ENCODE peak calls at places on chromosome 12, in eight cellular contexts. X, G, M, C, K, V, A and Q are unnamed samples.

GRCh38 chr12:66131067-66131688 is 628 bp upstream of the LLPH start:
- DNase-seq in X (no peak), G (no peak), M (no peak), C (no peak), K (no peak), V (no peak), A (peak), Q (no peak)

GRCh38 chr12:80321653-80322052 is 122.4 kb upstream of the PTPRQ start:
- DNase-seq in X (no peak), G (no peak), M (no peak), C (no peak), K (peak), V (no peak), A (peak), Q (no peak)

GRCh38 chr12:20342111-20342510 is 26.2 kb upstream of the PDE3A start:
- DNase-seq in X (peak), G (no peak), M (no peak), C (no peak), K (no peak), V (no peak), A (no peak), Q (no peak)

GRCh38 chr12:130194154-130194553 is 31.9 kb downstream of the FZD10 start:
- DNase-seq in X (no peak), G (no peak), M (no peak), C (no peak), K (no peak), V (no peak), A (no peak), Q (no peak)

GRCh38 chr12:122533841-122534240 is 6.8 kb downstream of the KNTC1 start:
- DNase-seq in X (peak), G (no peak), M (no peak), C (no peak), K (no peak), V (no peak), A (no peak), Q (no peak)

GRCh38 chr12:30286345-30286926 is 409.2 kb downstream of the IPO8 start:
- DNase-seq in X (peak), G (no peak), M (no peak), C (no peak), K (peak), V (no peak), A (peak), Q (peak)

GRCh38 chr12:6970096-6970527 is 352 bp downstream of the PHB2 start:
- DNase-seq in X (no peak), G (no peak), M (no peak), C (no peak), K (no peak), V (no peak), A (no peak), Q (no peak)

GRCh38 chr12:115078988-115079387 is 395.0 kb upstream of the TBX3 start:
- DNase-seq in X (no peak), G (no peak), M (no peak), C (no peak), K (no peak), V (no peak), A (no peak), Q (no peak)

GRCh38 chr12:49039421-49040363 is 20.9 kb downstream of the KMT2D start:
- DNase-seq in X (no peak), G (no peak), M (no peak), C (no peak), K (no peak), V (no peak), A (no peak), Q (no peak)

GRCh38 chr12:112419269-112420133 is 754 bp downstream of the PTPN11 start:
- DNase-seq in X (peak), G (peak), M (peak), C (no peak), K (peak), V (no peak), A (peak), Q (no peak)

GRCh38 chr12:116662612-116663144 is 75.2 kb downstream of the SPRING1 start:
- DNase-seq in X (no peak), G (no peak), M (no peak), C (peak), K (no peak), V (no peak), A (no peak), Q (peak)

GRCh38 chr12:39620664-39621658 is 1.4 kb upstream of the ABCD2 start:
- DNase-seq in X (no peak), G (peak), M (no peak), C (no peak), K (no peak), V (no peak), A (no peak), Q (peak)

GRCh38 chr12:128818065-128819022 is 5.4 kb downstream of the SLC15A4 start:
- DNase-seq in X (no peak), G (no peak), M (peak), C (no peak), K (peak), V (no peak), A (peak), Q (no peak)

GRCh38 chr12:119644930-119645329 is 23.0 kb upstream of the PRKAB1 start:
- DNase-seq in X (no peak), G (no peak), M (no peak), C (no peak), K (no peak), V (no peak), A (no peak), Q (no peak)

GRCh38 chr12:21637985-21638891 is 19.4 kb downstream of the LDHB start:
- DNase-seq in X (no peak), G (no peak), M (no peak), C (no peak), K (no peak), V (no peak), A (no peak), Q (no peak)

GRCh38 chr12:3176754-3177153 is 99.6 kb downstream of the TSPAN9 start:
- DNase-seq in X (no peak), G (no peak), M (no peak), C (no peak), K (no peak), V (no peak), A (no peak), Q (no peak)

GRCh38 chr12:113271853-113272561 is 50.7 kb downstream of the TPCN1 start:
- DNase-seq in X (peak), G (peak), M (peak), C (no peak), K (peak), V (no peak), A (peak), Q (no peak)

GRCh38 chr12:2904260-2904659 is 13.6 kb downstream of the TULP3 start:
- DNase-seq in X (no peak), G (no peak), M (no peak), C (no peak), K (no peak), V (no peak), A (no peak), Q (no peak)

GRCh38 chr12:1587927-1588573 is 6.3 kb downstream of the FBXL14 start:
- DNase-seq in X (no peak), G (no peak), M (no peak), C (no peak), K (no peak), V (no peak), A (no peak), Q (no peak)

GRCh38 chr12:30587782-30588181 is 107.9 kb downstream of the IPO8 start:
- DNase-seq in X (no peak), G (no peak), M (no peak), C (no peak), K (no peak), V (no peak), A (no peak), Q (no peak)

GRCh38 chr12:120866143-120866542 is 38.0 kb downstream of the SPPL3 start:
- DNase-seq in X (no peak), G (no peak), M (no peak), C (no peak), K (peak), V (no peak), A (no peak), Q (no peak)

GRCh38 chr12:116539361-116539771 is 19.8 kb upstream of the MAP1LC3B2 start:
- DNase-seq in X (no peak), G (no peak), M (no peak), C (no peak), K (peak), V (no peak), A (peak), Q (no peak)

GRCh38 chr12:124452576-124453391 is 114.6 kb downstream of the NCOR2 start:
- DNase-seq in X (no peak), G (no peak), M (no peak), C (no peak), K (no peak), V (no peak), A (no peak), Q (no peak)

GRCh38 chr12:116092776-116093175 is 184.7 kb downstream of the MED13L start:
- DNase-seq in X (no peak), G (no peak), M (no peak), C (no peak), K (no peak), V (no peak), A (no peak), Q (no peak)

GRCh38 chr12:25496098-25496587 is 56.9 kb downstream of the LMNTD1 start:
- DNase-seq in X (peak), G (no peak), M (no peak), C (no peak), K (no peak), V (no peak), A (no peak), Q (no peak)

GRCh38 chr12:14774944-14775651 is 28.2 kb downstream of the WBP11 start:
- DNase-seq in X (peak), G (no peak), M (peak), C (no peak), K (peak), V (peak), A (peak), Q (no peak)

GRCh38 chr12:94500831-94501567 is 41.3 kb upstream of the CEP83 start:
- DNase-seq in X (no peak), G (no peak), M (no peak), C (no peak), K (peak), V (no peak), A (no peak), Q (no peak)

GRCh38 chr12:44829045-44829444 is 47.1 kb downstream of the NELL2 start:
- DNase-seq in X (no peak), G (no peak), M (no peak), C (no peak), K (no peak), V (no peak), A (no peak), Q (no peak)

GRCh38 chr12:2691001-2691339 is 103.8 kb upstream of the FKBP4 start:
- DNase-seq in X (no peak), G (peak), M (peak), C (peak), K (no peak), V (peak), A (peak), Q (no peak)

GRCh38 chr12:27535318-27535717 is 11.3 kb downstream of the PPFIBP1 start:
- DNase-seq in X (no peak), G (no peak), M (no peak), C (no peak), K (no peak), V (no peak), A (no peak), Q (no peak)

GRCh38 chr12:14239350-14239934 is 126.0 kb upstream of the ATF7IP start:
- DNase-seq in X (peak), G (no peak), M (no peak), C (peak), K (no peak), V (peak), A (no peak), Q (peak)

GRCh38 chr12:64746663-64747062 is 12.5 kb downstream of the GNS start:
- DNase-seq in X (peak), G (no peak), M (no peak), C (no peak), K (peak), V (no peak), A (peak), Q (no peak)